ENCODE peak calls at places on chromosomes 1 and 21, in four cellular contexts. L is left ventricle myocardium inferior; Y is choroid plexus epithelial cell; E is activated naive CD4-positive, alpha-beta T cell treated with anti-CD3 and anti-CD28 coated beads for 36 hours. U is an unnamed sample.

GRCh38 chr21:27693376-27693775 is 726.5 kb upstream of the ADAMTS5 start:
- DNase-seq in L (no peak), Y (peak; percentile 58), E (no peak), U (no peak)

GRCh38 chr1:69404486-69404885 is 163.2 kb upstream of the LRRC7 start:
- DNase-seq in L (no peak), Y (peak; percentile 9), E (no peak), U (no peak)

GRCh38 chr1:53592521-53592982 is 133.4 kb downstream of the DMRTB1 start:
- DNase-seq in L (no peak), Y (peak; percentile 91), E (no peak), U (peak; percentile 79)

GRCh38 chr21:36337099-36337509 is 17.1 kb downstream of the MORC3 start:
- DNase-seq in L (no peak), Y (peak; percentile 79), E (no peak), U (no peak)

GRCh38 chr1:168443899-168444298 is 99.9 kb downstream of the XCL2 start:
- DNase-seq in L (no peak), Y (no peak), E (peak; percentile 50), U (no peak)

GRCh38 chr1:220527279-220528048 is 472 bp upstream of the MARK1 start:
- DNase-seq in L (peak; percentile 48), Y (peak; percentile 6), E (peak; percentile 14), U (peak; percentile 77)

GRCh38 chr1:111596499-111596898 is 23.1 kb upstream of the RAP1A start:
- DNase-seq in L (no peak), Y (no peak), E (peak; percentile 84), U (no peak)

GRCh38 chr1:238336531-238336930 is 445.8 kb upstream of the ZP4 start:
- DNase-seq in L (no peak), Y (no peak), E (no peak), U (no peak)

GRCh38 chr1:25837253-25837875 is 17.6 kb downstream of the MTFR1L start:
- DNase-seq in L (no peak), Y (peak; percentile 40), E (no peak), U (no peak)

GRCh38 chr1:159161719-159162026 is 9.7 kb upstream of the CADM3 start:
- DNase-seq in L (no peak), Y (no peak), E (no peak), U (no peak)

GRCh38 chr1:113429461-113430153 is 39.3 kb downstream of the MAGI3 start:
- DNase-seq in L (no peak), Y (peak; percentile 49), E (no peak), U (no peak)

GRCh38 chr1:27862671-27863551 is 9.4 kb upstream of the THEMIS2 start:
- DNase-seq in L (peak; percentile 49), Y (peak; percentile 99), E (peak; percentile 31), U (peak; percentile 81)

GRCh38 chr1:27505420-27505680 is 15.4 kb upstream of the WASF2 start:
- DNase-seq in L (no peak), Y (no peak), E (no peak), U (no peak)

GRCh38 chr1:72489801-72490200 is 207.5 kb upstream of the NEGR1 start:
- DNase-seq in L (no peak), Y (no peak), E (no peak), U (no peak)

GRCh38 chr1:240310226-240310925 is 218.7 kb downstream of the FMN2 start:
- DNase-seq in L (no peak), Y (peak; percentile 63), E (no peak), U (no peak)

GRCh38 chr1:169928438-169929209 is 34.9 kb upstream of the SCYL3 start:
- DNase-seq in L (no peak), Y (peak; percentile 80), E (no peak), U (no peak)

GRCh38 chr1:3996846-3997705 is 97.0 kb upstream of the C1orf174 start:
- DNase-seq in L (no peak), Y (no peak), E (no peak), U (peak; percentile 61)

GRCh38 chr1:20705356-20705755 is 12.5 kb downstream of the KIF17 start:
- DNase-seq in L (no peak), Y (no peak), E (no peak), U (no peak)

U was measured in cardiac septum.